ENCODE peak calls at places on chromosomes 16 and 17, in five cellular contexts. T is mucosa of descending colon; Y is Panc1; H is ascending aorta; L is CD8-positive, alpha-beta T cell. A is an unnamed sample.

GRCh38 chr17:17305282-17305801 is 2.2 kb downstream of the NT5M start:
- DNase-seq in L (peak), H (no peak), T (peak), Y (no peak), A (no peak)

GRCh38 chr16:12062343-12063003 is 85.9 kb downstream of the SNX29 start:
- DNase-seq in L (no peak), H (peak), Y (peak), T (peak), A (peak)

GRCh38 chr17:79600613-79601221 is 10.1 kb downstream of the RBFOX3 start:
- DNase-seq in L (no peak), H (no peak), Y (no peak), T (no peak), A (no peak)

GRCh38 chr17:19703776-19704371 is 12.5 kb downstream of the SLC47A2 start:
- DNase-seq in H (no peak), Y (no peak), L (no peak), T (no peak), A (no peak)

GRCh38 chr16:50146479-50147435 is 6.3 kb upstream of the TENT4B start:
- DNase-seq in Y (no peak), T (no peak), L (no peak), H (no peak), A (peak)

GRCh38 chr16:52545157-52545543 is 1.8 kb downstream of the TOX3 start:
- DNase-seq in Y (no peak), T (peak), H (no peak), L (no peak), A (no peak)

GRCh38 chr16:2979669-2980226 is 498 bp downstream of the PKMYT1 start:
- DNase-seq in H (no peak), L (no peak), T (no peak), Y (no peak), A (no peak)

GRCh38 chr17:18156171-18156975 is 27.3 kb upstream of the ALKBH5 start:
- DNase-seq in Y (no peak), H (no peak), L (no peak), T (no peak), A (no peak)

GRCh38 chr17:29004081-29004692 is 1.6 kb downstream of the SEZ6 start:
- DNase-seq in H (no peak), L (no peak), T (no peak), Y (no peak), A (no peak)

GRCh38 chr17:1999557-2000251 is 25.4 kb downstream of the RTN4RL1 start:
- DNase-seq in T (peak), L (no peak), H (no peak), Y (no peak), A (no peak)

GRCh38 chr16:14501331-14502255 is 128.5 kb downstream of the PARN start:
- DNase-seq in L (no peak), T (peak), H (peak), Y (peak), A (peak)

GRCh38 chr16:54936979-54937672 is 6.5 kb downstream of the IRX5 start:
- DNase-seq in T (no peak), L (no peak), H (no peak), Y (no peak), A (no peak)

GRCh38 chr17:1037238-1037879 is 40.4 kb downstream of the TIMM22 start:
- DNase-seq in H (no peak), L (no peak), Y (no peak), T (no peak), A (no peak)

GRCh38 chr17:60601443-60602384 is 1.7 kb downstream of the PPM1D start:
- DNase-seq in L (peak), T (peak), H (no peak), Y (no peak), A (no peak)

GRCh38 chr16:71687853-71688252 is 36.6 kb downstream of the PHLPP2 start:
- DNase-seq in T (no peak), L (no peak), H (no peak), Y (no peak), A (no peak)

GRCh38 chr17:28925912-28926365 is 23.1 kb upstream of the DHRS13 start:
- DNase-seq in Y (peak), T (no peak), L (peak), H (no peak), A (no peak)

DNA sequence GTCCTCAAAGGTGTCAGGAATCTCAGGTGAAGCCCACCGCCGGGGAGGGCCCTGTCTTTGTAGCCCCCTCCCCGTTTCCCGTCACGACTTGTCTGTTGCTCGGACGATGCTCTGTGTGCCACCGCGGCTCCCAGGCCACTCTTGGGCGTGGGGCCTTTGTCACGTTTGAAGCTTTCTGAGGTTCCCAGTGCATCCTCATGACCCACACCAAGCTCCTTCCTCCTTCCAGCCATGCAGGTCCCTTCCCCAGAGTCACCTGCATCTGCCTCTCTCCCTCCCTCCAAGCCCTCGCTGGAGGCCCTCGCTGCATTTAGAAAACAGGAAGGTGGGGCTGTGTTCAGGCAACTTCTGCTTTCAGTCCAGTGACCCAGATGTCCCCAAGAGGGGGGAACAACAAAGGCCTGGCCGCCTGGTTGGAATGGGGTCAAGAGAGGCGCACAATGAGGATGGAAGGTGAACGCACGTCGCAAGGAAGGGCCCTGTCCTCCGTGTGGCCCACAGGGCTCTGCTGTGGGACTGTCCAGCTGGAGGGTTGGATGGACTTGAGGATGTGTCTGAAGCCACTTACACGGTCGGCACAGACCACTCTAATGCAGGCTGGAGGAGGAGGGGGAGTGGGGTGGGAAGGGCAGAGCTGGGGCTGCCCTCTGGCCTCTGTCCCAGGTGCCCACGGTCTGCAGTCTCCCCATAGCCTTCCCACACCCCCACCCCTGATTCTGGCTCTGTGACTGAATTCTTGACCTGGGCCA is 59.8 kb downstream of the OR1D5 start:
- DNase-seq in Y (no peak), H (peak), T (peak), L (no peak), A (no peak)
- H3K4me3 ChIP-seq in Y (no peak), H (peak), T (no peak), L (peak), A (no peak)

DNA sequence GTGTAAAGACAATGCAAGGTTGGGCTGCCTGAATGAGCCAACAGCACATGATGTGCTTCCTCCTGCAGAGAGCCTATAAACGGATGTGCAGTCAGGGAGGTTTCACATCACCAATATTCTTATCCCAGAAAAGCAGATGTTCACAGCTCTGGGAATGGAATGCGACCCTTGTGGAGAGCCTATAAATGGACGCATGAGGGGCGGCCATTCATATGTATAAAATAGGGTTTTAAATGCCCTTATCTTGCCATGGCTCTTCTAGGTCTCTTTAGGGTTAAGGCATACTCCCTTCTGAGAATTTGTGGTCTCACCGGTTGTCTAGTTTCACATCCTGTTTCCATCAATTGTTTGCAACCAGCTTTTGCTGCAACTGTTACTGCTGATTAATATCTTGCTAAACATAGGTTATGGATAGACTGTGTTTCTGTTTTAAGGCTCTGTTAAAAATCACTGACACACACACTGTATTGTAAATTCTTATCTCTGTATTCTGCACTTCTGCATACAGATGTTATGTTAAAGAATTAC is 31.9 kb downstream of the SLFN11 start:
- DNase-seq in L (no peak), T (peak), Y (no peak), H (no peak), A (no peak)
- TF ChIP-seq CTCF in L (no peak), T (no peak), Y (no peak), H (no peak), A (no peak)

GRCh38 chr16:30474062-30474452 is 1.5 kb downstream of the ITGAL start:
- DNase-seq in H (no peak), L (no peak), Y (no peak), T (no peak), A (no peak)

GRCh38 chr16:30473231-30474061 is 904 bp downstream of the ITGAL start:
- DNase-seq in Y (no peak), H (no peak), L (peak), T (no peak), A (no peak)

GRCh38 chr16:30470632-30471007 is 1.9 kb upstream of the ITGAL start:
- DNase-seq in L (no peak), Y (no peak), T (no peak), H (no peak), A (no peak)

GRCh38 chr16:30474684-30475083 is 2.1 kb downstream of the ITGAL start:
- DNase-seq in Y (no peak), T (no peak), H (no peak), L (no peak), A (no peak)

GRCh38 chr16:30472328-30472942 is at the start of gene ITGAL:
- DNase-seq in T (peak), H (peak), L (peak), Y (no peak), A (no peak)
- H3K4me3 ChIP-seq in T (no peak), H (no peak), L (peak), Y (no peak), A (no peak)

GRCh38 chr16:813204-813915 is 12.8 kb upstream of the GNG13 start:
- DNase-seq in Y (no peak), H (no peak), T (peak), L (peak), A (no peak)
- TF ChIP-seq CTCF in Y (peak), H (no peak), T (no peak), L (peak), A (peak)

DNA sequence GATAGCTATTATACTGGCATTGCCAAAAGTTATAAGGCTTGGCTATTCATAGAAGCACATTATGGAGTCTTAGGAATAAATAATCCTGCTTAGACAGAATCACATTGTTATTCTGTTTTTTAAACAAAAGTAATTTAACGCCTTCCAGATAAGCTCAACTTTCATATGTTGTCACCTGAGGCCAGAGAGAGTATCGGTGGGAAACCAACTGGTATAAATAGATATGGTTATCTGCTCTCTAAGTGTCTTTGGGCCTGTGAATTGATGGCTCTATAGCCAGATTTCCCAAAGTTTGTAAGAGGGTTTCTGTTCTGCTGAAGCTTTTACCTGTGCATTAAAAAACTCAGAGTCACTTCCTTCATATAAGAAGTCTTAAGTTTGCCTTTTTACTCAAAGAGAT is 1449.4 kb downstream of the CDH11 start:
- DNase-seq in Y (no peak), T (no peak), H (no peak), L (no peak), A (no peak)
- H3K4me3 ChIP-seq in Y (no peak), T (no peak), H (no peak), L (no peak), A (no peak)

GRCh38 chr17:76886395-76886794 is 18.2 kb downstream of the MGAT5B start:
- DNase-seq in H (no peak), Y (no peak), T (no peak), L (no peak), A (no peak)

GRCh38 chr17:76884995-76885896 is 17.0 kb downstream of the MGAT5B start:
- DNase-seq in Y (no peak), T (no peak), L (no peak), H (no peak), A (no peak)

GRCh38 chr17:76881408-76881807 is 13.2 kb downstream of the MGAT5B start:
- DNase-seq in T (no peak), L (no peak), Y (no peak), H (no peak), A (no peak)

GRCh38 chr17:76881966-76882365 is 13.8 kb downstream of the MGAT5B start:
- DNase-seq in H (no peak), T (no peak), L (no peak), Y (no peak), A (no peak)

GRCh38 chr17:76883744-76884525 is 15.7 kb downstream of the MGAT5B start:
- DNase-seq in L (no peak), Y (no peak), H (no peak), T (no peak), A (no peak)
- TF ChIP-seq CTCF in L (no peak), Y (no peak), H (no peak), T (no peak), A (no peak)

DNA sequence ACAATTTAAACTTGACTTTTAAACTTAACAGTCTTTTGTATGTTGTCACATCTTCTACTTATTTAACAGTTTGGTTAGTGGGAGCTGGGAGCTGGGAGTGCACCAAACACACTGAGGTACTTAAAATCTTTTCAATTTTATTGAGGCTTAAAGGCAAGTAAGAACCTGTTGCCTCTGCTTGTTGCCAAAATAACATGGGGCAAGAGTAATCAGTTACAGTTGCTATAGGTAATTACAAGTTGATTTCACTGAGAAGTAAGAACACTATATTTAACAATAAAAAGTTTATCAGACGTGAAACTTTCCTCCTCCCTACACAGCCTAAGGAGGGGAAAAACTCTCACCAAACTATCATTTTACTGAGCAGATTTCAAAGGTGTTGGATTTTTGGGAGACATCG is 135.2 kb downstream of the FTO start:
- DNase-seq in L (no peak), Y (no peak), H (no peak), T (no peak), A (no peak)
- H3K4me3 ChIP-seq in L (no peak), Y (no peak), H (no peak), T (no peak), A (no peak)

DNA sequence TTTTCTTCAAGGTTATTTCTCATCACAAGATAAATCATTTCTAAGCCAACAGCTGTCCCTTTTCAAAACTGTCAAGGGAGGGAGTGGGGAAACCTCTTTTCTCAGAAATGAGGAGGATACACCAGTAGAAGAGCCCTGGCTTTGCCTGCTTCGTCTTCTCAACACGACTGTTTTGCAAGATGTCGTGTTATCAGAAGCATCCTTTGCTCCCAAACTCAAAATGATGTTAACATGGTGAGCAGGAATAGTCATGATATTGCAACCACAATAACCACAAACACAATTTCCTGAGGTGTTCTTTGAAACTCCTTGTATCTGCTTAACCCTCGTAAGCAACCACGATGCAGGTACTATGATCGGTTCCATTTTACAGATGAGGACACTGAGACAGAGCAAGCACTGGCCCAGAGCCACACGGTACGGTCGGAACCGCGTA is 116.3 kb downstream of the ADCY9 start:
- DNase-seq in T (no peak), Y (no peak), H (no peak), L (no peak), A (no peak)
- TF ChIP-seq CTCF in T (no peak), Y (no peak), H (no peak), L (no peak), A (no peak)

GRCh38 chr16:10688291-10688690 is 6.4 kb downstream of the TEKT5 start:
- DNase-seq in T (peak), L (no peak), Y (no peak), H (no peak), A (no peak)
- H3K4me3 ChIP-seq in T (no peak), L (no peak), Y (no peak), H (no peak), A (no peak)

GRCh38 chr17:64037802-64038201 is 17.4 kb upstream of the ICAM2 start:
- DNase-seq in Y (no peak), T (no peak), L (no peak), H (no peak), A (no peak)

GRCh38 chr17:64037180-64037579 is 16.7 kb upstream of the ICAM2 start:
- DNase-seq in L (no peak), T (no peak), H (no peak), Y (no peak), A (no peak)

GRCh38 chr17:64039106-64039400 is 18.6 kb upstream of the ICAM2 start:
- DNase-seq in T (no peak), H (no peak), L (no peak), Y (no peak), A (no peak)

GRCh38 chr17:64038331-64039105 is 18.1 kb upstream of the ICAM2 start:
- DNase-seq in H (no peak), Y (no peak), L (no peak), T (no peak), A (no peak)

DNA sequence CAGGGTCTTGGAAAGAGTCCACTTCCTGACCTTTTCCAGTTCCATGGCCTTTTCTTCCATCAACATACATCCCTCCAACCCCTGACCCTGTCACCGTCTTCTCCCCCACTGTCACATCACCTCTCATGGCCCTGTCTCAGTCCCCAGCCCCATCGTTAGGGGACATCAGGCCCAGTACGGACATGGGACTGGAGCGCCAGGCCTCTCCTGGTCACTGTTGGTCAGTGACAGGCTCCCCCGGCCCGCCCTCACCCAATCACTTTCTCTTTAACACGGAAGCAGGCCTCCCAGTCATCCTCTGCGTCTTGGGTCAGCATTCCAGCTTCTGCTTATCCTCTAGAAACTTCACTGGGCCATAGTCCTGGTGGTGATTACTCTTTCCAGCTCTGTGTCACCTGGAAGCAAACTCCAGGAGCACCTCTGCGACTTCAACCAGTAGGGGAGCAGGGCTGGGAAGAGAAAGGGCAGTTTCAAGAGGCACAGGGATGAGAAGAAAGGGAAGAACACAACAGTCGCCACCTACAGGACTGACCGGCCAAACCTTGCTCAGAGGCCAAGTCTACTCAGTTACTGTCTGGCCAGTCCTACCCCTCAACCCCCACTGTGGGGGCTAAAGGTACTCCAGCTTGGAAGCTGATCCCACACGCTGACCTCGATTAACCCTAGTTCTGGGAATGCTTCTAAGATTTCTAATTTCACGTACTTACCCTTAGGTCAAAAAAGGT is 15.9 kb upstream of the ICAM2 start:
- DNase-seq in T (no peak), L (no peak), Y (no peak), H (no peak), A (no peak)
- TF ChIP-seq CTCF in T (no peak), L (no peak), Y (no peak), H (no peak), A (peak)